ENCODE peak calls at places on chromosomes 2 and 18, in ten cellular contexts. Q is psoas muscle; E is astrocyte of the spinal cord; J is CD8-positive, alpha-beta memory T cell; M is breast epithelium; U is SK-N-MC; F is effector memory CD4-positive, alpha-beta T cell; S is heart left ventricle; W is cardiac fibroblast; L is OCI-LY7. Y is an unnamed sample.

GRCh38 chr2:104091894-104092293 is 762.0 kb upstream of the POU3F3 start:
- DNase-seq in Q (no peak), E (no peak), J (no peak), M (no peak), U (no peak), F (no peak), S (no peak), W (no peak), L (no peak), Y (no peak)

GRCh38 chr18:48149020-48149685 is 218.7 kb upstream of the SMAD2 start:
- DNase-seq in Q (no peak), E (no peak), J (no peak), M (no peak), U (no peak), F (no peak), S (no peak), W (no peak), L (no peak), Y (no peak)

GRCh38 chr2:17658251-17658843 is 95.3 kb downstream of the SMC6 start:
- DNase-seq in Q (no peak), E (peak; percentile 77), J (no peak), M (no peak), U (no peak), F (no peak), S (no peak), W (no peak), L (no peak), Y (peak; percentile 72)

GRCh38 chr2:101064868-101065549 is 62.9 kb downstream of the RPL31 start:
- DNase-seq in Q (no peak), E (peak; percentile 51), J (no peak), M (no peak), U (no peak), F (no peak), S (no peak), W (peak; percentile 55), L (no peak), Y (no peak)

GRCh38 chr2:170324640-170325046 is 146.7 kb downstream of the MYO3B start:
- DNase-seq in Q (no peak), E (peak; percentile 50), J (no peak), M (no peak), U (peak; percentile 12), F (no peak), S (no peak), W (peak; percentile 57), L (peak; percentile 73), Y (no peak)

GRCh38 chr18:28834889-28835288 is 658.0 kb upstream of the CDH2 start:
- DNase-seq in Q (no peak), E (peak; percentile 76), J (no peak), M (no peak), U (no peak), F (no peak), S (no peak), W (peak; percentile 68), L (no peak), Y (peak; percentile 67)

GRCh38 chr2:230758566-230759480 is 46.2 kb downstream of the CAB39 start:
- DNase-seq in Q (no peak), E (peak; percentile 92), J (no peak), M (no peak), U (peak; percentile 55), F (no peak), S (no peak), W (peak; percentile 84), L (no peak), Y (peak; percentile 82)

GRCh38 chr2:157447031-157447430 is 3.1 kb upstream of the CYTIP start:
- DNase-seq in Q (no peak), E (no peak), J (no peak), M (no peak), U (no peak), F (no peak), S (no peak), W (no peak), L (no peak), Y (no peak)

GRCh38 chr2:19883971-19884720 is 17.6 kb downstream of the TTC32 start:
- DNase-seq in Q (no peak), E (no peak), J (no peak), M (no peak), U (no peak), F (no peak), S (no peak), W (no peak), L (no peak), Y (no peak)

GRCh38 chr2:39403311-39403710 is 33.8 kb downstream of the MAP4K3 start:
- DNase-seq in Q (no peak), E (no peak), J (no peak), M (no peak), U (no peak), F (no peak), S (no peak), W (peak; percentile 29), L (no peak), Y (no peak)

GRCh38 chr2:81513328-81513727 is 1208.8 kb upstream of the LRRTM1 start:
- DNase-seq in Q (no peak), E (no peak), J (no peak), M (no peak), U (no peak), F (no peak), S (no peak), W (no peak), L (no peak), Y (no peak)

GRCh38 chr2:225930687-225931086 is 531.2 kb downstream of the NYAP2 start:
- DNase-seq in Q (no peak), E (no peak), J (no peak), M (no peak), U (no peak), F (no peak), S (no peak), W (no peak), L (no peak), Y (no peak)

GRCh38 chr2:148244593-148245292 is 223.9 kb downstream of the MBD5 start:
- DNase-seq in Q (no peak), E (peak; percentile 48), J (no peak), M (no peak), U (no peak), F (no peak), S (no peak), W (peak; percentile 78), L (no peak), Y (peak; percentile 22)

GRCh38 chr2:220076734-220077133 is 449.3 kb downstream of the SLC4A3 start:
- DNase-seq in Q (no peak), E (peak; percentile 79), J (no peak), M (no peak), U (no peak), F (no peak), S (no peak), W (peak; percentile 69), L (no peak), Y (peak; percentile 45)

GRCh38 chr18:49510393-49511115 is 23.5 kb upstream of the C18orf32 start:
- DNase-seq in Q (peak; percentile 56), E (peak; percentile 45), J (peak; percentile 70), M (no peak), U (no peak), F (peak; percentile 18), S (peak; percentile 32), W (peak; percentile 67), L (peak; percentile 48), Y (no peak)

GRCh38 chr2:234102112-234102511 is 51.6 kb downstream of the SPP2 start:
- DNase-seq in Q (no peak), E (no peak), J (no peak), M (no peak), U (no peak), F (no peak), S (no peak), W (no peak), L (peak; percentile 15), Y (no peak)

GRCh38 chr2:167880415-167880814 is 367.0 kb downstream of the STK39 start:
- DNase-seq in Q (no peak), E (no peak), J (no peak), M (no peak), U (no peak), F (no peak), S (no peak), W (no peak), L (no peak), Y (no peak)

GRCh38 chr2:176709541-176709951 is 440.3 kb downstream of the MTX2 start:
- DNase-seq in Q (peak; percentile 55), E (peak; percentile 37), J (no peak), M (peak; percentile 65), U (no peak), F (no peak), S (peak; percentile 43), W (peak; percentile 80), L (no peak), Y (peak; percentile 39)

DNA sequence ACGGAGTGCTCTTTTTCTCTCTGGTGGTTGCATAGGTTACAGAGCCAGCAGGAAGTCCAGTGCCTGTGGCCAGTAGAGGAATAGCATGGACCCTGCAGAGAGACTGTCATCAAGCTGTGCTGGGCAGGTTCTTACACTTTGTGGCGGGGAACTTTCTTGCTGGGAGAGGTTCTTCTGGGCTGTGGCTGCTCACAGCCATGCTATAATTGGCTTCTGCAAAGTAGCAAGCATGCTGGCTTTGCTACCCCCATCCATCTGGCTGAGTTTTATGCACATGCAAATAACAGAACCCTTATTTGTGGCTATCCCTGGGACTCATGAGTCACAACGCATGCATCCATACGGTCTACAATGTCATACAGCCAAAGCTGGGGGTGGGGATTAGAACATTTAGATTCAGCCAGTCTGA is 68.9 kb downstream of the PLCL1 start:
- DNase-seq in Q (no peak), E (peak; percentile 93), J (no peak), M (no peak), U (no peak), F (no peak), S (no peak), W (peak; percentile 36), L (no peak), Y (peak; percentile 75)
- H3K4me3 ChIP-seq in Q (no peak overlapping the region), E (no peak overlapping the region), J (no peak overlapping the region), M (no peak overlapping the region), U (no peak overlapping the region), F (no peak overlapping the region), S (no peak overlapping the region), W (no peak overlapping the region), L (no peak overlapping the region), Y (no peak overlapping the region)

GRCh38 chr18:76529433-76529811 is 34.4 kb upstream of the ZNF516 start:
- DNase-seq in Q (no peak), E (no peak), J (no peak), M (no peak), U (no peak), F (no peak), S (no peak), W (no peak), L (no peak), Y (no peak)
- H3K4me3 ChIP-seq in Q (peak overlapping the region; percentile 61), E (no peak overlapping the region), J (no peak overlapping the region), M (peak overlapping the region; percentile 40), U (no peak overlapping the region), F (no peak overlapping the region), S (peak overlapping the region; percentile 58), W (no peak overlapping the region), L (no peak overlapping the region), Y (peak overlapping the region; percentile 51)

GRCh38 chr2:83305758-83306378 is 1153.2 kb downstream of the SUCLG1 start:
- DNase-seq in Q (no peak), E (no peak), J (no peak), M (no peak), U (no peak), F (no peak), S (no peak), W (no peak), L (no peak), Y (no peak)
- H3K4me3 ChIP-seq in Q (no peak overlapping the region), E (no peak overlapping the region), J (no peak overlapping the region), M (no peak overlapping the region), U (no peak overlapping the region), F (no peak overlapping the region), S (no peak overlapping the region), W (no peak overlapping the region), L (no peak overlapping the region), Y (no peak overlapping the region)

DNA sequence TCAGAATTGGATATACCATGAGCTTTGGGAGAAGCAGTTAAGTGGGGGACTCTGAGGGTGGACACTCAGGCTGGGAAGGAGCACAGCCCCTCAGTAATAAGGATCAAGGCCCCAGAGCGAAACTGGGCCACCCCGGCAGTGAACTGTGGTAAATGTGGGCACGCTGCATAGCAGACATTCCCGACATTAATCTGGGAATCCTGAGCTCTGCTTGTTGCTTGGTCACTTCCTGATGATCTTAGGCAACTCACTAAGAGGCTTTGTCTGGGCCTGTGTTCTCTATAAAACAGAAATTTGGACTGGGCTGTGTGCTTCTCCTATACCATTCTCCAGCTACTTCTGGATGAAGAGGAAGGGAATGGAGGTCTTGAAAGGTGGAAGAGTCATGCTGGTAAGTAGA is 4.8 kb downstream of the TGFBRAP1 start:
- DNase-seq in Q (no peak), E (peak; percentile 72), J (no peak), M (no peak), U (no peak), F (no peak), S (no peak), W (peak; percentile 59), L (no peak), Y (no peak)
- H3K4me3 ChIP-seq in Q (no peak overlapping the region), E (no peak overlapping the region), J (no peak overlapping the region), M (no peak overlapping the region), U (no peak overlapping the region), F (no peak overlapping the region), S (no peak overlapping the region), W (no peak overlapping the region), L (no peak overlapping the region), Y (no peak overlapping the region)